ENCODE peak calls at places on chromosomes 4 and X, in seven cellular contexts. T is lung, F is body of pancreas, A is H9, U is heart left ventricle, H is mammary epithelial cell, Q is cardiac muscle cell. S is an unnamed sample.

GRCh38 chr4:10169839-10170387 is 53.3 kb upstream of the WDR1 start:
- DNase-seq in T (no peak), F (no peak), A (no peak), U (no peak), H (no peak), Q (no peak), S (no peak)

GRCh38 chr4:148126825-148127224 is 315.4 kb downstream of the NR3C2 start:
- DNase-seq in T (no peak), F (no peak), A (no peak), U (no peak), H (no peak), Q (no peak), S (no peak)

GRCh38 chrX:67724359-67725110 is 180.7 kb downstream of the AR start:
- DNase-seq in T (no peak), F (no peak), A (no peak), U (no peak), H (no peak), Q (peak), S (no peak)

GRCh38 chrX:97685753-97686152 is 802.0 kb downstream of the RPA4 start:
- DNase-seq in T (no peak), F (peak), A (no peak), U (no peak), H (peak), Q (peak), S (peak)

GRCh38 chr4:98625399-98625798 is 33.0 kb downstream of the TSPAN5 start:
- DNase-seq in T (no peak), F (no peak), A (no peak), U (no peak), H (peak), Q (no peak), S (no peak)

GRCh38 chr4:37767546-37767945 is 58.9 kb upstream of the PGM2 start:
- DNase-seq in T (peak), F (peak), A (no peak), U (peak), H (peak), Q (no peak), S (peak)

GRCh38 chrX:20265726-20266681 is 705 bp downstream of the RPS6KA3 start:
- DNase-seq in T (peak), F (peak), A (peak), U (peak), H (peak), Q (peak), S (peak)

GRCh38 chr4:73727685-73728084 is 12.7 kb upstream of the CXCL8 start:
- DNase-seq in T (peak), F (no peak), A (no peak), U (no peak), H (no peak), Q (no peak), S (peak)

GRCh38 chr4:13427599-13428325 is 56.4 kb downstream of the RAB28 start:
- DNase-seq in T (no peak), F (peak), A (no peak), U (no peak), H (peak), Q (no peak), S (no peak)

GRCh38 chrX:50697691-50698090 is 116.3 kb downstream of the SHROOM4 start:
- DNase-seq in T (no peak), F (no peak), A (no peak), U (no peak), H (peak), Q (peak), S (no peak)

GRCh38 chr4:57424231-57424897 is 314.2 kb upstream of the IGFBP7 start:
- DNase-seq in T (no peak), F (peak), A (no peak), U (no peak), H (peak), Q (no peak), S (peak)

GRCh38 chrX:39470588-39471155 is 627.1 kb downstream of the BCOR start:
- DNase-seq in T (no peak), F (no peak), A (no peak), U (peak), H (no peak), Q (no peak), S (no peak)

GRCh38 chr4:150591284-150591874 is 9.4 kb downstream of the MAB21L2 start:
- DNase-seq in T (no peak), F (no peak), A (peak), U (no peak), H (no peak), Q (peak), S (no peak)

GRCh38 chrX:153460826-153461225 is 9.6 kb downstream of the HAUS7 start:
- DNase-seq in T (no peak), F (peak), A (peak), U (no peak), H (no peak), Q (peak), S (peak)

GRCh38 chrX:68874076-68874475 is 45.3 kb downstream of the EFNB1 start:
- DNase-seq in T (no peak), F (no peak), A (no peak), U (no peak), H (no peak), Q (no peak), S (no peak)

GRCh38 chr4:122285285-122285684 is 93.5 kb upstream of the ADAD1 start:
- DNase-seq in T (no peak), F (no peak), A (no peak), U (no peak), H (peak), Q (no peak), S (no peak)

GRCh38 chrX:151723156-151723760 is 7.4 kb downstream of the FATE1 start:
- DNase-seq in T (no peak), F (no peak), A (no peak), U (peak), H (no peak), Q (no peak), S (no peak)

GRCh38 chr4:165505991-165506779 is 127.4 kb downstream of the CPE start:
- DNase-seq in T (no peak), F (no peak), A (no peak), U (no peak), H (peak), Q (no peak), S (no peak)

GRCh38 chr4:8509311-8509950 is 68.9 kb downstream of the TRMT44 start:
- DNase-seq in T (no peak), F (no peak), A (no peak), U (no peak), H (no peak), Q (no peak), S (no peak)

GRCh38 chrX:135644624-135645023 is 68.8 kb upstream of the CT45A1 start:
- DNase-seq in T (no peak), F (no peak), A (no peak), U (no peak), H (no peak), Q (no peak), S (no peak)

GRCh38 chr4:177005801-177006230 is 213.1 kb upstream of the VEGFC start:
- DNase-seq in T (no peak), F (no peak), A (no peak), U (no peak), H (peak), Q (no peak), S (peak)

GRCh38 chr4:6815029-6815836 is 32.7 kb downstream of the KIAA0232 start:
- DNase-seq in T (no peak), F (peak), A (no peak), U (no peak), H (peak), Q (no peak), S (no peak)

GRCh38 chrX:103309860-103310591 is 764 bp downstream of the BEX2 start:
- DNase-seq in T (no peak), F (no peak), A (no peak), U (no peak), H (no peak), Q (peak), S (no peak)

GRCh38 chr4:70700712-70701111 is 12.4 kb downstream of the UTP3 start:
- DNase-seq in T (no peak), F (no peak), A (no peak), U (no peak), H (no peak), Q (no peak), S (no peak)

GRCh38 chr4:70759627-70760026 is 37.9 kb downstream of the RUFY3 start:
- DNase-seq in T (no peak), F (no peak), A (no peak), U (no peak), H (no peak), Q (no peak), S (no peak)

GRCh38 chr4:152424980-152425379 is 110.9 kb downstream of the FBXW7 start:
- DNase-seq in T (no peak), F (no peak), A (no peak), U (no peak), H (peak), Q (no peak), S (no peak)

GRCh38 chr4:41748074-41748787 is at the start of gene PHOX2B:
- DNase-seq in T (no peak), F (no peak), A (peak), U (no peak), H (no peak), Q (no peak), S (no peak)

GRCh38 chrX:95505721-95506120 is 1178.9 kb upstream of the DIAPH2 start:
- DNase-seq in T (no peak), F (no peak), A (peak), U (no peak), H (peak), Q (peak), S (no peak)

GRCh38 chr4:78612398-78613005 is 60.9 kb downstream of the ANXA3 start:
- DNase-seq in T (no peak), F (peak), A (no peak), U (peak), H (no peak), Q (peak), S (peak)

GRCh38 chrX:97446298-97446882 is 562.7 kb downstream of the RPA4 start:
- DNase-seq in T (no peak), F (no peak), A (no peak), U (no peak), H (no peak), Q (no peak), S (no peak)

GRCh38 chr4:8336412-8337075 is 67.0 kb downstream of the HTRA3 start:
- DNase-seq in T (no peak), F (no peak), A (no peak), U (no peak), H (peak), Q (no peak), S (no peak)

GRCh38 chr4:6732441-6733357 is 16.7 kb downstream of the BLOC1S4 start:
- DNase-seq in T (peak), F (peak), A (no peak), U (peak), H (peak), Q (peak), S (peak)

GRCh38 chr4:108045687-108046024 is 56.0 kb downstream of the HADH start:
- DNase-seq in T (peak), F (peak), A (no peak), U (no peak), H (peak), Q (no peak), S (no peak)

GRCh38 chrX:17027931-17028330 is 81.5 kb downstream of the REPS2 start:
- DNase-seq in T (no peak), F (no peak), A (no peak), U (no peak), H (no peak), Q (no peak), S (no peak)

GRCh38 chr4:35447474-35447873 is 796.8 kb downstream of the ARAP2 start:
- DNase-seq in T (no peak), F (no peak), A (no peak), U (no peak), H (no peak), Q (no peak), S (no peak)

GRCh38 chr4:163201358-163201757 is 34.7 kb upstream of the NAF1 start:
- DNase-seq in T (no peak), F (no peak), A (no peak), U (no peak), H (no peak), Q (no peak), S (no peak)

GRCh38 chrX:149570668-149571067 is 16.6 kb downstream of the MAGEA9B start:
- DNase-seq in T (no peak), F (no peak), A (no peak), U (no peak), H (peak), Q (no peak), S (no peak)

GRCh38 chr4:95693594-95693993 is 144.8 kb upstream of the UNC5C start:
- DNase-seq in T (no peak), F (no peak), A (peak), U (no peak), H (peak), Q (no peak), S (peak)

GRCh38 chr4:167918077-167918476 is 174.3 kb upstream of the ANXA10 start:
- DNase-seq in T (no peak), F (no peak), A (no peak), U (no peak), H (no peak), Q (no peak), S (no peak)

GRCh38 chr4:168273838-168274237 is 44.7 kb downstream of the DDX60 start:
- DNase-seq in T (no peak), F (no peak), A (no peak), U (no peak), H (peak), Q (no peak), S (no peak)

DNA sequence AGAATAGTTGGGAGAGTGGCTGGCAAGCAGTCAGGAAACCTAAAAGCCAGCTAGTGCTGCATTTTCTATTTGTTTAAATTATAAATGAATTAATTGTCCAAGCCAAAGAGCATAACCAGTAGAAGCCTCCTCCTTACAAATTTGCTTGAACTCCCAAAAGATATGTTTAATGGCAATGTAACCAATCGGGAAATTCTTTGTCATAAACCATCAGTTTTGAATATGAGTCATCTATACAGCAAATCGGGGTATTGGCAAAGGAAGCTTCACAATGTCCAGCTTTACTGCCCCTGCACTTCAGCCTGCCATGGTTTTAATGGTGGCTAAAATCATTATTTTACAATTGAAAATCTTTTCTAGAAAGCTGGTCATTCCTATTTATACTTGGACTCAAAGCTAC is 216.6 kb downstream of the SHROOM3 start:
- DNase-seq in T (no peak), F (no peak), A (no peak), U (no peak), H (no peak), Q (no peak), S (no peak)
- TF ChIP-seq CTCF in T (no peak), F (no peak), A (no peak), U (no peak), H (no peak), Q (no peak), S (no peak)

GRCh38 chr4:128597515-128597914 is 212.0 kb upstream of the JADE1 start:
- DNase-seq in T (no peak), F (no peak), A (no peak), U (no peak), H (no peak), Q (no peak), S (no peak)

GRCh38 chr4:128601992-128602695 is 207.4 kb upstream of the JADE1 start:
- DNase-seq in T (no peak), F (peak), A (no peak), U (no peak), H (no peak), Q (no peak), S (no peak)

GRCh38 chr4:128596844-128597243 is 212.7 kb upstream of the JADE1 start:
- DNase-seq in T (no peak), F (no peak), A (no peak), U (no peak), H (no peak), Q (no peak), S (no peak)

GRCh38 chr4:128600996-128601857 is 208.3 kb upstream of the JADE1 start:
- DNase-seq in T (peak), F (peak), A (no peak), U (peak), H (peak), Q (no peak), S (peak)

DNA sequence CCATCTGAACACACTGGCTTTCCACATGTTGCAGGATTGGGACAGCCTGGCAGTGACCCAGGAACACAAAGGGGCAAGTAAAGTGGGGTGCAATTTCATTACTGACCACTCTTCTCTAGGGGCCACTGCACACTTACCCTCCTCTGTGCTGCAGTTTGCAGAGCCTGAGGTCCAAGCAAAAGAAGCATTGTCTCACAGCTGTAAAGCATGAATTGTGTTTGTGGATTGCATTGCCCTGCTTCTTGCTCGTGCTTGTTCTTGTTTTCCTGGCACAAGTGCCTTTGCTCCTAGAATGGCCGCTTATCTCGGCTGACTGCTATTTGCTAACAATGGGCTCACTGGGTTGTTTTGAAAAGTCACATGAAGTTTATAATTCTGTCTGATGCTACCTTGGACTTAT is 209.1 kb upstream of the JADE1 start:
- DNase-seq in T (no peak), F (peak), A (no peak), U (no peak), H (peak), Q (no peak), S (no peak)
- TF ChIP-seq CTCF in T (no peak), F (no peak), A (no peak), U (no peak), H (no peak), Q (no peak), S (no peak)

DNA sequence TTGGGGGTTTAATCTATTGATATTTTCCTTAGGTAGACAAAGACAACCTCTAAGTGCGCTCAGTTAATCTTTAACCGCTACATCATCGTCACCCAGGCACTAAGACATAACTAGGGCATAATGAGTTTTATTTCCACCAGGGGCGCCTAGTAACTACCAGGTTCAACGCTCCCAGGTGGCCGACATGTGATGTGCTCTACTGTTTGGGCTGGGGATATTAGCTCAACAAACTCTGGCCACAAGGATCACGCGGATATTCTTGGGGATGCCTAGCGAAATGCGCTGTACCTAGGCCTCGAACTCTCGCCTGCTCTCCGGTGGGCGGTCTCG is 915 bp upstream of the RAB33B start:
- DNase-seq in T (no peak), F (peak), A (no peak), U (no peak), H (peak), Q (no peak), S (peak)
- TF ChIP-seq CTCF in T (no peak), F (peak), A (peak), U (peak), H (peak), Q (peak), S (peak)

DNA sequence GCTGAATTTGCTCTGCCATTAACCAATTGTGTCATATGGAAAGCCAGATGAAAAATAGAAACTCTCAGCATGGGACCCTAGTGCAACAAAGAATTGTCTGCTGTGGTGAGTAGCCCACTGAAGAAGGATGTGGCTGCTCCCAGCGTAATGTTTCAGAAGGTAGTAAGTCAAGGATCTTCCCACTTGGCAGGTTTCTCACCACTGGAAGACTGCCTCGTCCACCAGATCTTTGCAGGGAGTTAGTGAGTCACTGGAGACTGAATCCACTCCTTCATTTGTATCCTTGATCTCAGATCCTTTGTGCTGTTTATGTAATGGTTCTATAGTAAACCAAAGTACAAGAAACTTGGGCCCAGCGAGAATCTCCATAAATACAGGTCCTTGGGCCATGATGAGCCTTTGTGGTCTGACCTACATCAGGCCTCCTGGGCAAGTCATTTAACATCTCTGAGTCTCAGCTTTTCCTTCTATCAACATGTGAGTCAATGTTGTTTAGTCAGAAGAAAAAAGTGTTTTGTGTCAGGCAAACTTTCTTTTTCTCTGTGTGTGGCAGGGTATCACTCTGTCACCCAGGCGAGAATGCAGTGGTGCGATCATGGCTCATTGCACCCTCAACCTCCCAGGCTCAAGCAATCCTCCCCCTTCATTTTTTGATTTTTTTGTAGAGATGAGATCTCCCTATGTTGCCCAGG is 78.0 kb upstream of the CCDC160 start:
- DNase-seq in T (no peak), F (no peak), A (no peak), U (no peak), H (no peak), Q (no peak), S (no peak)
- TF ChIP-seq CTCF in T (no peak), F (no peak), A (no peak), U (no peak), H (no peak), Q (no peak), S (no peak)

GRCh38 chr4:110490109-110490508 is 14.2 kb downstream of the ENPEP start:
- DNase-seq in T (no peak), F (no peak), A (no peak), U (no peak), H (no peak), Q (no peak), S (no peak)
- TF ChIP-seq CTCF in T (no peak), F (no peak), A (no peak), U (no peak), H (no peak), Q (no peak), S (no peak)

GRCh38 chr4:133484287-133484686 is 335.2 kb downstream of the PCDH10 start:
- DNase-seq in T (no peak), F (no peak), A (no peak), U (no peak), H (no peak), Q (no peak), S (no peak)

DNA sequence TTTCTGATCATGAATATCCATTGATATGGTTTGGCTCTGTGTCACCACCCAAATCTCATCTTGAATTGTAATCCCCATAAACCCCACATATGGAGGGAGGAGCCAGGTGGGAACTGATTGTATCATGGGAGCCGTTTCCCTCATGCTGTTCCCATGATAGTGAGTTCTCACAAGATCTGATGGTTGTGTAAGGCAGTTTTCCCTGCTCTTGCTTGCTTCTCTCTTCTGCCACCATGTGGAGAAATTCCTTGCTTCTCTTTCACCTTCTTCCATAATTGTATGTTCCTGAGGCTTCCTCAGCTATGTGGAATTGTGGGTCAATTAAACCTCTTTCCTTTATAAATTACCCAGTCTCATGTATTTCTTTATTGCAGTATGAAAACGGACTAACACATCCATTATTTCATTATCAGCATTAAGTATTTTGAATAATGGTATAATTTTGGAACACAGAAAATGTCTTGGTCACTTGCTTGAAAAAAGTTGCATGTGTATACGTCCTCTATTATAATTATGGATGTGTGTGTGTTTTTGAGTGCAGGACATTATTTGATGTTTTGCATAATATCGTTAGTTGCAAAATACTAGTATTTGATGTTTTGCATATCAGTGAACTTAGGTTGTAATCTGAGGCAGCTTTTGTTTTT is 334.6 kb downstream of the PCDH10 start:
- DNase-seq in T (no peak), F (no peak), A (no peak), U (no peak), H (peak), Q (peak), S (peak)
- TF ChIP-seq CTCF in T (no peak), F (no peak), A (peak), U (peak), H (peak), Q (peak), S (no peak)

GRCh38 chr4:138063581-138063980 is 178.6 kb downstream of the SLC7A11 start:
- DNase-seq in T (no peak), F (no peak), A (no peak), U (no peak), H (no peak), Q (no peak), S (no peak)
- TF ChIP-seq CTCF in T (no peak), F (no peak), A (peak), U (no peak), H (no peak), Q (no peak), S (no peak)